ENCODE peak calls at places on chromosome 6, in four cellular contexts. J is WTC11, Z is HepG2, V is K562. A is an unnamed sample.

GRCh38 chr6:138468320-138469015 is 30.8 kb downstream of the NHSL1 start:
- DNase-seq in Z (peak; percentile 89), J (no peak), V (no peak), A (no peak)

GRCh38 chr6:36826520-36827227 is 12.6 kb downstream of the CPNE5 start:
- DNase-seq in V (no peak), J (no peak), Z (no peak), A (no peak)

GRCh38 chr6:47438481-47439347 is 38.9 kb upstream of the CD2AP start:
- DNase-seq in V (no peak), J (no peak), Z (no peak), A (no peak)

GRCh38 chr6:33390767-33391277 is 801 bp upstream of the KIFC1 start:
- DNase-seq in Z (no peak), J (no peak), V (no peak), A (no peak)

GRCh38 chr6:75748743-75749538 is at the start of gene MYO6:
- DNase-seq in Z (peak; percentile 26), V (peak; percentile 70), J (peak; percentile 82), A (peak; percentile 74)

GRCh38 chr6:24323632-24324337 is 34.1 kb downstream of the DCDC2 start:
- DNase-seq in J (no peak), Z (peak; percentile 94), V (no peak), A (no peak)

GRCh38 chr6:145070791-145071190 is 664.5 kb downstream of the EPM2A start:
- DNase-seq in V (no peak), Z (no peak), J (no peak), A (no peak)

GRCh38 chr6:132797975-132798819 is at the start of gene SLC18B1:
- DNase-seq in V (peak; percentile 85), Z (peak; percentile 36), J (peak; percentile 75), A (peak; percentile 57)

GRCh38 chr6:31655349-31656237 is at the start of gene APOM:
- DNase-seq in J (no peak), Z (peak; percentile 100), V (no peak), A (no peak)

GRCh38 chr6:118641042-118641441 is 10.3 kb downstream of the CEP85L start:
- DNase-seq in J (no peak), V (no peak), Z (no peak), A (no peak)

GRCh38 chr6:135310291-135310690 is 129.2 kb downstream of the MYB start:
- DNase-seq in Z (no peak), J (no peak), V (no peak), A (no peak)

GRCh38 chr6:126033696-126034095 is 47.4 kb downstream of the TRMT11 start:
- DNase-seq in J (no peak), V (peak; percentile 76), Z (peak; percentile 68), A (peak; percentile 59)

GRCh38 chr6:75291331-75291730 is 6.7 kb upstream of the TMEM30A start:
- DNase-seq in J (no peak), V (no peak), Z (no peak), A (no peak)

GRCh38 chr6:37048851-37049734 is 43.6 kb downstream of the FGD2 start:
- DNase-seq in J (no peak), Z (no peak), V (peak; percentile 87), A (no peak)

GRCh38 chr6:90790058-90790457 is 203.2 kb upstream of the MAP3K7 start:
- DNase-seq in Z (no peak), J (no peak), V (no peak), A (no peak)

GRCh38 chr6:36962874-36963273 is 8.3 kb downstream of the PI16 start:
- DNase-seq in V (peak; percentile 62), Z (no peak), J (peak; percentile 93), A (no peak)

GRCh38 chr6:149147939-149148718 is 169.4 kb upstream of the TAB2 start:
- DNase-seq in Z (no peak), J (no peak), V (no peak), A (no peak)

GRCh38 chr6:36577298-36577697 is 16.9 kb upstream of the SRSF3 start:
- DNase-seq in V (peak; percentile 55), J (no peak), Z (peak; percentile 75), A (no peak)

GRCh38 chr6:145798530-145798929 is 16.1 kb downstream of the FBXO30 start:
- DNase-seq in V (no peak), Z (no peak), J (no peak), A (no peak)

GRCh38 chr6:118895241-118895561 is 1.2 kb downstream of the ASF1A start:
- DNase-seq in V (no peak), J (no peak), Z (no peak), A (no peak)

GRCh38 chr6:153167026-153167891 is 36.2 kb upstream of the RGS17 start:
- DNase-seq in J (no peak), V (no peak), Z (peak; percentile 22), A (no peak)

GRCh38 chr6:5710516-5710915 is 296.2 kb downstream of the NRN1 start:
- DNase-seq in Z (no peak), V (no peak), J (no peak), A (no peak)

GRCh38 chr6:37600287-37600916 is 97.3 kb downstream of the MDGA1 start:
- DNase-seq in V (no peak), Z (no peak), J (no peak), A (no peak)

GRCh38 chr6:56555438-56555872 is 87.2 kb downstream of the DST start:
- DNase-seq in V (no peak), Z (no peak), J (no peak), A (peak; percentile 33)

GRCh38 chr6:52109073-52109635 is 21.7 kb upstream of the PKHD1 start:
- DNase-seq in J (no peak), Z (no peak), V (no peak), A (no peak)

GRCh38 chr6:157213897-157214296 is 109.4 kb downstream of the TMEM242 start:
- DNase-seq in V (no peak), J (no peak), Z (no peak), A (no peak)

GRCh38 chr6:132730560-132730959 is 16.7 kb upstream of the VNN1 start:
- DNase-seq in J (no peak), Z (no peak), V (no peak), A (no peak)

GRCh38 chr6:122995930-122996796 is at the start of gene CLVS2:
- DNase-seq in V (peak; percentile 4), J (peak; percentile 66), Z (no peak), A (peak; percentile 81)

GRCh38 chr6:55882731-55883595 is 7.6 kb upstream of the BMP5 start:
- DNase-seq in Z (no peak), V (no peak), J (no peak), A (no peak)

DNA sequence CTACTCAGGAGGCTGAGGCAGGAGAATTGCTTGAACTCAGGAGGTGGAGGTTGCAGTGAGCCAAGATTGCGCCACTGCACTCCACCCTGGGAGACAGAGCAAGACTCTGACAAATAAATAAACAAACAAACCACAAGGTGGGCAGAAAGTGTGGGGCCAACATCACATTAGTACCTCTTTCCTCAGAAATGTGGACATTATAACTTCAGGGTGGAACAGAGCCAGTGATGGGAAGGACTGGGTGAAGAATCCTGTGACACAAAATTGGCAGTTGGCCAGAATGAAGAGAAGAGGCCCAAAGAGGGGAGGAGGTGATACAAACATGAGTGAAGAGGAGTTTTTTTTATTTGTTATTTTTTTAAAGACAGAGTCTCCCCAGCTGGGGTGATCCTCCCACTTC is 50.6 kb downstream of the NUP153 start:
- DNase-seq in Z (peak; percentile 12), V (peak; percentile 43), J (no peak), A (no peak)
- TF ChIP-seq ELF4 in Z (no peak), V (no peak), J (no peak), A (no peak)

DNA sequence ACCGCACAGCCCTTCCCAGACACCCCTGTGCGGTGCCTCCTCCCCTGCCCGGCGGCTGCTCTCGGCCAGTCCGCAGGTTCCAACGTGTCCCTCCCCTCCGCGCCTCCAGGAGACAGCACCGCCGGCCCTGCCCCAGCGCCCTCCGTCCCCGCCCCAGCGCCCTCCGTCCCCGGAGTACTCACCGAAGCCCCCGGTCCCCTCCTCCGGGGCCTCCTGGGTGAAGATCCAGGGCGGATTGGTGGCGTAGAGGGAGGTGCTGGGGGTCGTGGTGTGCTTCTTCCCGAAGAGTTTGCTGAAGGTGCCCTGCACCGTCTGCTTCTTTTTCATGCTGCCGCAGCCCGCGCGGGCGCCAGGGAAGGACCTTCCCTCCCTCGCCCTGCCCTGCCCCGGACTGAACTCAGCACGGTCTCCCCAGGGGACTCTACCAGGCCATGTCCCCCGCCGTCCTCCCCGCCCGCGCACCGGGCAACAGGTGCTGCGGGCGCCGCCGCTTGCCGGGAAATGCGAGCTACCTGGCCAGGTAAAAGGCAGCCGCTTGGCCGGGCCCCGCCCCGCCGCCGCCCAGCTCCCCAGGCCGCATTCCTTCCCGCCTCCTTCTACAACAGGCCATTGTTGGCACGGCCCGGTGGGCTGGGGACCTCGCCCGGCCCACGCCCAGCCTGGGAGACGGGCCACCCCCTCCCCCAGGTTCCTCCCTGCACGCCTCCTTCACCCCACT is at the start of gene C6orf132:
- DNase-seq in J (peak; percentile 88), V (no peak), Z (peak; percentile 43), A (no peak)
- TF ChIP-seq ELF4 in J (no peak), V (no peak), Z (no peak), A (no peak)

GRCh38 chr6:150813319-150813992 is 52.0 kb upstream of the MTHFD1L start:
- DNase-seq in J (no peak), Z (no peak), V (no peak), A (no peak)
- TF ChIP-seq ELF4 in J (no peak), Z (no peak), V (no peak), A (no peak)

DNA sequence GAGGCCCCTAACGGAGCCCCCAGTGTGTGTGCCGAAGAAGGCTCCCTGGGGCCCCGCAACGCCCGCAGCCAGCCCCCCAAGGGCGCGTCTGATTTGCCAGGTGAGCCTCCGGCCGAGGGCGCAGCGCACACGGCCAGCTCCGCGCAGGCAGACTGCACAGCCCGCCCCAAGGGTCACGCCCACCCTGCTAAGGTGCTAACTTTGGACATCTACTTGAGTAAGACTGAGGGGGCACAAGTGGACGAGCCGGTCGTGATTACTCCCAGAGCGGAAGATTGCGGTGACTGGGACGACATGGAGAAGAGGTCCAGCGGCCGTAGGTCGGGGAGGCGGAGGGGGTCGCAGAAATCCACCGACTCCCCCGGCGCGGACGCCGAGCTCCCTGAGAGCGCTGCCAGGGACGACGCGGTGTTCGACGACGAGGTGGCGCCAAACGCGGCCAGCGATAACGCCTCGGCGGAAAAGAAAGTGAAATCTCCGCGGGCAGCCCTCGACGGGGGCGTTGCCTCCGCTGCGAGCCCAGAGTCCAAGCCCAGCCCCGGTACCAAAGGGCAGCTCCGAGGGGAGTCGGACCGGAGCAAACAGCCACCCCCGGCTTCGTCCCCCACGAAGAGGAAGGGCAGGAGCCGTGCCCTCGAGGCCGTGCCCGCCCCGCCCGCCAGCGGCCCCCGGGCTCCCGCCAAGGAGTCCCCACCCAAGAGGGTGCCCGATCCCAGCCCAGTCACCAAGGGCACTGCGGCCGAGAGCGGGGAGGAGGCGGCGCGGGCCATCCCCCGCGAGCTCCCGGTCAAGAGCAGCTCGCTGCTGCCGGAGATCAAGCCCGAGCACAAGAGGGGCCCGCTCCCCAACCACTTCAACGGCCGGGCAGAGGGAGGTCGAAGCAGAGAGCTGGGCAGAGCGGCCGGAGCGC is 117.0 kb downstream of the RTN4IP1 start:
- DNase-seq in J (peak; percentile 70), Z (peak; percentile 68), V (peak; percentile 16), A (no peak)
- TF ChIP-seq ELF4 in J (no peak), Z (no peak), V (no peak), A (no peak)

GRCh38 chr6:11381801-11382513 is 149.5 kb upstream of the NEDD9 start:
- DNase-seq in V (no peak), Z (no peak), J (no peak), A (no peak)
- TF ChIP-seq ELF4 in V (no peak), Z (no peak), J (no peak), A (no peak)

A was measured in HEK293T.